ENCODE peak calls at places on chromosomes 3 and 15, in nine cellular contexts. X is stimulated activated CD8-positive, alpha-beta memory T cell treated with anti-CD3 and anti-CD28 coated beads, Interleukin-15, amount 100 ng/mL, for 1 hour; F is NCI-H226; Y is WERI-Rb-1; R is activated CD4-positive, alpha-beta T cell treated with anti-CD3 and anti-CD28 coated beads for 24 hours; N is mucosa of gallbladder; G is body of pancreas; W is frontal cortex; H is psoas muscle. I is an unnamed sample.

GRCh38 chr3:149174901-149175300 is 45.5 kb downstream of the HPS3 start:
- DNase-seq in R (no peak), W (no peak), G (no peak), X (no peak), F (no peak), Y (no peak), H (no peak), N (no peak), I (no peak)

GRCh38 chr3:189403194-189403593 is 228.0 kb upstream of the TP63 start:
- DNase-seq in W (no peak), H (no peak), F (no peak), G (no peak), R (no peak), N (no peak), X (no peak), Y (no peak), I (no peak)

GRCh38 chr3:184496933-184497332 is 64.7 kb upstream of the EPHB3 start:
- DNase-seq in F (no peak), R (no peak), G (no peak), X (no peak), Y (no peak), N (no peak), W (no peak), H (no peak), I (no peak)

GRCh38 chr3:181609156-181609767 is 102.5 kb upstream of the SOX2 start:
- DNase-seq in H (no peak), Y (no peak), F (no peak), R (no peak), N (no peak), W (no peak), G (no peak), X (no peak), I (no peak)

GRCh38 chr3:184786271-184787010 is 25.5 kb upstream of the VPS8 start:
- DNase-seq in F (peak; percentile 81), H (peak; percentile 55), R (peak; percentile 5), Y (no peak), N (peak; percentile 55), X (no peak), G (no peak), W (no peak), I (peak; percentile 77)

GRCh38 chr3:150925751-150926201 is 20.5 kb upstream of the MINDY4B start:
- DNase-seq in F (peak; percentile 17), R (peak; percentile 58), X (peak; percentile 21), H (peak; percentile 24), Y (peak; percentile 53), W (no peak), G (peak; percentile 49), N (peak; percentile 24), I (no peak)

GRCh38 chr15:45112143-45112591 is 1.8 kb downstream of the DUOX2 start:
- DNase-seq in H (no peak), N (no peak), X (no peak), Y (no peak), G (no peak), F (no peak), R (no peak), W (peak; percentile 25), I (no peak)

GRCh38 chr3:179969525-179969924 is 67.2 kb downstream of the PEX5L start:
- DNase-seq in F (peak; percentile 88), G (no peak), Y (no peak), X (no peak), H (no peak), R (no peak), W (no peak), N (no peak), I (no peak)

GRCh38 chr3:156691920-156692319 is 17.5 kb downstream of the TIPARP start:
- DNase-seq in G (no peak), Y (no peak), F (peak; percentile 45), R (no peak), N (no peak), W (no peak), X (no peak), H (no peak), I (no peak)

GRCh38 chr15:40508216-40508615 is 37.4 kb downstream of the CHST14 start:
- DNase-seq in N (no peak), Y (no peak), W (no peak), F (no peak), G (no peak), X (no peak), H (no peak), R (no peak), I (no peak)

GRCh38 chr3:141414141-141414689 is 45.9 kb downstream of the ZBTB38 start:
- DNase-seq in W (no peak), N (no peak), R (no peak), X (no peak), H (no peak), Y (peak; percentile 25), G (peak; percentile 57), F (no peak), I (no peak)

GRCh38 chr3:144105542-144105941 is 133.9 kb downstream of the DIPK2A start:
- DNase-seq in Y (no peak), H (no peak), N (peak; percentile 22), W (no peak), R (no peak), F (peak; percentile 19), G (no peak), X (no peak), I (no peak)

GRCh38 chr3:111831840-111832239 is 27.2 kb upstream of the PHLDB2 start:
- DNase-seq in R (no peak), X (no peak), G (no peak), W (no peak), N (no peak), H (no peak), Y (no peak), F (peak; percentile 45), I (no peak)

GRCh38 chr15:67550522-67550921 is 8.0 kb downstream of the MAP2K5 start:
- DNase-seq in W (no peak), F (no peak), R (no peak), N (no peak), Y (no peak), H (no peak), G (no peak), X (no peak), I (no peak)

GRCh38 chr3:185069023-185069422 is 83.8 kb downstream of the C3orf70 start:
- DNase-seq in Y (no peak), X (no peak), F (no peak), G (no peak), W (no peak), H (no peak), R (no peak), N (no peak), I (no peak)

GRCh38 chr3:119529883-119530282 is 29.5 kb downstream of the CD80 start:
- DNase-seq in F (no peak), R (no peak), W (no peak), H (no peak), X (no peak), Y (no peak), N (no peak), G (no peak), I (peak; percentile 77)

GRCh38 chr15:38297623-38298388 is 45.2 kb downstream of the SPRED1 start:
- DNase-seq in W (no peak), F (no peak), N (no peak), X (no peak), H (no peak), Y (no peak), R (no peak), G (no peak), I (no peak)

GRCh38 chr3:140384028-140384771 is 293.7 kb upstream of the TRIM42 start:
- DNase-seq in R (no peak), H (no peak), F (no peak), X (no peak), G (no peak), W (no peak), Y (no peak), N (no peak), I (no peak)

GRCh38 chr15:65326109-65326508 is 21.6 kb downstream of the RNU5B-1 start:
- DNase-seq in H (no peak), N (peak; percentile 22), F (no peak), R (no peak), X (no peak), G (no peak), Y (peak; percentile 42), W (peak; percentile 59), I (no peak)

GRCh38 chr3:73624363-73625123 is at the start of gene PDZRN3:
- DNase-seq in N (peak; percentile 50), F (no peak), G (peak; percentile 62), Y (peak; percentile 74), X (no peak), R (no peak), W (peak; percentile 56), H (peak; percentile 71), I (no peak)

GRCh38 chr3:5071061-5071460 is 51.0 kb upstream of the ARL8B start:
- DNase-seq in W (no peak), Y (no peak), R (no peak), G (no peak), X (no peak), N (no peak), F (peak; percentile 83), H (no peak), I (no peak)

GRCh38 chr3:188000361-188000861 is 153.5 kb upstream of the LPP start:
- DNase-seq in F (no peak), W (no peak), X (no peak), N (peak; percentile 45), H (no peak), Y (no peak), G (peak; percentile 43), R (no peak), I (no peak)

GRCh38 chr3:17945018-17945798 is 202.8 kb upstream of the TBC1D5 start:
- DNase-seq in Y (no peak), X (no peak), F (peak; percentile 40), G (no peak), H (no peak), N (no peak), W (no peak), R (no peak), I (no peak)

GRCh38 chr15:54250351-54250750 is 272.1 kb downstream of the UNC13C start:
- DNase-seq in R (no peak), X (no peak), W (no peak), G (no peak), F (no peak), N (no peak), Y (no peak), H (no peak), I (no peak)

GRCh38 chr15:25508369-25509002 is 69.7 kb upstream of the UBE3A start:
- DNase-seq in F (no peak), X (no peak), N (no peak), R (no peak), W (peak; percentile 20), G (no peak), H (no peak), Y (peak; percentile 25), I (peak; percentile 5)